ENCODE peak calls at places on chromosomes 5 and 9, in six cellular contexts. F, D, I, C, P and V are unnamed samples.

GRCh38 chr5:180799194-180799593 is 3.4 kb downstream of the MGAT1 start:
- DNase-seq in F (no peak), D (no peak), I (no peak), C (peak; percentile 81), P (no peak), V (no peak)

GRCh38 chr5:1312206-1312605 is 17.3 kb upstream of the TERT start:
- DNase-seq in F (no peak), D (peak; percentile 39), I (no peak), C (no peak), P (no peak), V (no peak)

GRCh38 chr9:14164908-14165307 is 149.0 kb downstream of the NFIB start:
- DNase-seq in F (no peak), D (no peak), I (no peak), C (no peak), P (no peak), V (no peak)

GRCh38 chr9:133889498-133890301 is 102.4 kb downstream of the VAV2 start:
- DNase-seq in F (no peak), D (no peak), I (no peak), C (no peak), P (no peak), V (no peak)

GRCh38 chr5:79974896-79975295 is 16.2 kb downstream of the MTX3 start:
- DNase-seq in F (no peak), D (no peak), I (peak; percentile 35), C (no peak), P (peak; percentile 11), V (no peak)

GRCh38 chr9:90515550-90515949 is 127.1 kb downstream of the DIRAS2 start:
- DNase-seq in F (peak; percentile 29), D (no peak), I (no peak), C (no peak), P (no peak), V (no peak)

GRCh38 chr5:59608745-59609144 is 284.8 kb downstream of the PDE4D start:
- DNase-seq in F (no peak), D (no peak), I (peak; percentile 57), C (no peak), P (no peak), V (no peak)

GRCh38 chr5:107383414-107383813 is 287.3 kb downstream of the EFNA5 start:
- DNase-seq in F (no peak), D (no peak), I (no peak), C (no peak), P (no peak), V (no peak)

GRCh38 chr5:149220750-149221149 is 50.9 kb upstream of the AFAP1L1 start:
- DNase-seq in F (no peak), D (no peak), I (no peak), C (no peak), P (no peak), V (no peak)

GRCh38 chr5:32710335-32710858 is 724 bp upstream of the NPR3 start:
- DNase-seq in F (no peak), D (no peak), I (no peak), C (peak; percentile 48), P (no peak), V (no peak)

GRCh38 chr5:15013654-15014463 is 142.3 kb upstream of the ANKH start:
- DNase-seq in F (no peak), D (no peak), I (peak; percentile 85), C (peak; percentile 88), P (peak; percentile 74), V (no peak)

GRCh38 chr5:58466939-58467338 is 7.1 kb upstream of the PLK2 start:
- DNase-seq in F (no peak), D (no peak), I (peak; percentile 60), C (peak; percentile 57), P (no peak), V (no peak)

GRCh38 chr5:157252741-157253465 is 13.0 kb upstream of the CYFIP2 start:
- DNase-seq in F (no peak), D (peak; percentile 39), I (peak; percentile 24), C (no peak), P (no peak), V (no peak)

GRCh38 chr5:115847290-115847689 is 5.6 kb downstream of the AP3S1 start:
- DNase-seq in F (no peak), D (no peak), I (no peak), C (no peak), P (no peak), V (no peak)

GRCh38 chr5:31291323-31291854 is 97.9 kb downstream of the CDH6 start:
- DNase-seq in F (no peak), D (no peak), I (no peak), C (peak; percentile 71), P (no peak), V (no peak)

GRCh38 chr5:31066655-31067328 is 126.7 kb upstream of the CDH6 start:
- DNase-seq in F (no peak), D (no peak), I (peak; percentile 3), C (no peak), P (peak; percentile 35), V (peak; percentile 62)

GRCh38 chr5:138927979-138928378 is 52.8 kb upstream of the LRRTM2 start:
- DNase-seq in F (peak; percentile 92), D (no peak), I (no peak), C (no peak), P (no peak), V (no peak)
- H3K4me3 ChIP-seq in F (no peak overlapping the region), D (no peak overlapping the region), I (no peak overlapping the region), C (no peak overlapping the region), P (no peak overlapping the region), V (no peak overlapping the region)

GRCh38 chr5:169511708-169512107 is 71.9 kb upstream of the SPDL1 start:
- DNase-seq in F (no peak), D (no peak), I (no peak), C (peak; percentile 30), P (no peak), V (no peak)
- TF ChIP-seq CTCF in F (no peak), D (no peak), I (no peak), C (no peak), P (no peak), V (peak; percentile 18)

GRCh38 chr5:10607666-10608442 is 44.0 kb downstream of the ANKRD33B start:
- DNase-seq in F (no peak), D (no peak), I (peak; percentile 63), C (peak; percentile 50), P (no peak), V (no peak)
- H3K4me3 ChIP-seq in F (no peak overlapping the region), D (no peak overlapping the region), I (no peak overlapping the region), C (no peak overlapping the region), P (no peak overlapping the region), V (no peak overlapping the region)

DNA sequence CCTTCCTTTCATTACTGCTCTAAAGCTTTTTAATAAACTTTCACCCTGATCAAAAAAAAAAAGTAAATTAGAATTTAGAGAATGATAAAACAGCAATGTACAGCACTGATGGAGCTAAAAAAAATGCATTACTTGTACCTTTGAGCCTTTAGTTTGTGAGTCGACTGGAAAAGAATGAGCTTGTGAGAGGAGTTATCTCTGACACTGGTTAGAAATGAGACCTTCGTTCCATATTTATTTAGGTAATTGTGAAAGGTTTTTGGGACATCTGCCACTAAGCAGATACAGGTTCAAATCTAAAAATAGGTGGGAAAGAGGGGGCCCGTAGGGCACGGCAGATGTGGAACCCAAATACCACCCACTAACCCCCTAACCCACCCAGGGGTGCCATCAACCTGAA is 376.8 kb downstream of the ICE1 start:
- DNase-seq in F (no peak), D (no peak), I (no peak), C (no peak), P (no peak), V (no peak)
- TF ChIP-seq CTCF in F (no peak), D (no peak), I (no peak), C (no peak), P (no peak), V (no peak)

DNA sequence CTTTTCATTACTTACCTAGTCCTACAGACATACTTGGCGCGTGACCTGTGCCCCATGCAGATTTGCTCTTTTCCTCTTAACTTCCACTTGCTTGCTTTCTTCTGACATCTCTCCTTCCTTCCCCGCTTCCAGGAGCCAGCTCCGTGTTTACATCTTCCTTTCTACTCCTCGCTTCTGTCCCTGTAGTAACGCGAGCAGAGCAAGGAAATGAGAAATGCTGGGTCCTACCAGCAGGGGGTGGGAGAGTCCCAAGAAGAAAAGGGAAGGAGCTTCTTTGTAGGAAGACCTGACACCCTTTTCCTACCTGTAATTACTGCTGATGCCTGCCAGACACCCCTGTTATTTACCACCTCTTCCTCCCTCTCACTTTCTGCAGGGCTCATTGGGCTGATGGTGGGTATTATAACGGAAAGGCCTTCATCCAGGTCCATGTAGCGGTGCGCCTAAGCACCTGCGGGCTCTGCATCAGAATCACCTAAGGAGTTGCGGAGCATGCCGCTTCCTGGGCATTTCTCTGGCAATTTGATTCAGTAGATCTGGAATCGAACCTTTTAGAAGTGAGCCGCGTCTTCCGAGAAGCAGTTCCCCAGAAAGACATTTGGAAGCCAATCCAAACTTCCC is 1260.8 kb upstream of the WWC1 start:
- DNase-seq in F (no peak), D (no peak), I (no peak), C (peak; percentile 94), P (no peak), V (no peak)
- H3K4me3 ChIP-seq in F (no peak overlapping the region), D (no peak overlapping the region), I (no peak overlapping the region), C (no peak overlapping the region), P (no peak overlapping the region), V (no peak overlapping the region)

DNA sequence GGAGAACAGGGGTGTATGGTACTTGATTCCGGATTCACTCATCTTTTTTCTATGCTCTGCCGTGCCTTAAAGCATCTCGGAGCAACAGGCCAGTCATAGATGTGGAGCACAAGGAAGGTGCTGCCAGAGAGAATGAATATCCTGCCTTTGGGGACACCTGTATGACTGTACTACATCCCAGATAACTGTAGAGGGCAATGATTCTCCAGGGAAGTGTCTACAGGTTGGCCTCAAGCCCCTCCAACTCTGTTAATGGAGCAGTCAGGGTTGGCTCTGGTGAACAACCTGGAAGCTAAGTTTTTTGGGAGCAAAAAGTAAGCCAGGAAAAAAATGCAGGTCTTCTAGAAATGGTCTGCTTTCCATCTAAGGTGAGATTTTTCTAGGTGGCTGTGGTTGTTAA is 71.0 kb downstream of the NREP start:
- DNase-seq in F (no peak), D (no peak), I (no peak), C (peak; percentile 75), P (no peak), V (no peak)
- TF ChIP-seq CTCF in F (no peak), D (no peak), I (no peak), C (peak; percentile 78), P (peak; percentile 9), V (peak; percentile 28)

DNA sequence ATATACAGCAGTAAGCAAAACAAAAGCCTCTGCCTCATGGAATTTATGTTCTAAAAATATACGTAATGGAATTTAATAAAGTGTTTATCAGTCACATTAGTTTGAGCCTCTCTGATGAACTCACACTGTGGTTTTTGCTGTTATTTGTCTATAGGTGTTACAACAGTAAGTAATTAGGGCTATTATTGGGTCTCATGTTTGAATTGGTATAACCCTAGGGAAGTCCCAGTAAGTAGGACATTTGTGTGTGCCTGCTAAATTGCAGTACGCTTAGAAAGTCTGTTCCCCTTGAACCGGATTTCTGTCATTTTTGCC is 197.7 kb downstream of the NR3C1 start:
- DNase-seq in F (no peak), D (no peak), I (no peak), C (no peak), P (no peak), V (no peak)
- H3K4me3 ChIP-seq in F (no peak overlapping the region), D (no peak overlapping the region), I (no peak overlapping the region), C (no peak overlapping the region), P (no peak overlapping the region), V (no peak overlapping the region)